ENCODE peak calls at places on chromosomes 11 and 22, in four cellular contexts. One of them, this sample, is unnamed.

GRCh38 chr11:77151804-77152513 is 23.9 kb downstream of the MYO7A start:
- DNase-seq in H9: no peak
- DNase-seq in neuronal stem cell: no peak
- DNase-seq in IMR-90: peak
- DNase-seq in this sample: no peak

GRCh38 chr11:72738199-72739141 is 13.7 kb downstream of the ARAP1 start:
- DNase-seq in H9: no peak
- DNase-seq in neuronal stem cell: no peak
- DNase-seq in IMR-90: peak
- DNase-seq in this sample: peak

GRCh38 chr11:11569936-11570491 is 51.8 kb downstream of the GALNT18 start:
- DNase-seq in H9: no peak
- DNase-seq in neuronal stem cell: no peak
- DNase-seq in IMR-90: no peak
- DNase-seq in this sample: peak

GRCh38 chr11:44199298-44199697 is 103.8 kb downstream of the EXT2 start:
- DNase-seq in H9: peak
- DNase-seq in neuronal stem cell: no peak
- DNase-seq in IMR-90: no peak
- DNase-seq in this sample: no peak

GRCh38 chr22:42928969-42929837 is 72.1 kb upstream of the ARFGAP3 start:
- DNase-seq in H9: no peak
- DNase-seq in neuronal stem cell: no peak
- DNase-seq in IMR-90: no peak
- DNase-seq in this sample: peak

GRCh38 chr11:27497284-27497866 is 9.2 kb downstream of the LIN7C start:
- DNase-seq in H9: no peak
- DNase-seq in neuronal stem cell: no peak
- DNase-seq in IMR-90: peak
- DNase-seq in this sample: no peak

GRCh38 chr11:134575504-134576230 is 163.6 kb upstream of the B3GAT1 start:
- DNase-seq in H9: no peak
- DNase-seq in neuronal stem cell: no peak
- DNase-seq in IMR-90: no peak
- DNase-seq in this sample: no peak

GRCh38 chr11:71500601-71501021 is 26.5 kb upstream of the KRTAP5-7 start:
- DNase-seq in H9: no peak
- DNase-seq in neuronal stem cell: no peak
- DNase-seq in IMR-90: no peak
- DNase-seq in this sample: no peak

GRCh38 chr22:25081409-25081824 is 118.2 kb upstream of the CRYBB3 start:
- DNase-seq in H9: no peak
- DNase-seq in neuronal stem cell: no peak
- DNase-seq in IMR-90: peak
- DNase-seq in this sample: peak

GRCh38 chr22:18056161-18056666 is 21.6 kb upstream of the PEX26 start:
- DNase-seq in H9: no peak
- DNase-seq in neuronal stem cell: no peak
- DNase-seq in IMR-90: peak
- DNase-seq in this sample: no peak

GRCh38 chr11:79864882-79865281 is 424.1 kb upstream of the TENM4 start:
- DNase-seq in H9: no peak
- DNase-seq in neuronal stem cell: no peak
- DNase-seq in IMR-90: no peak
- DNase-seq in this sample: no peak

DNA sequence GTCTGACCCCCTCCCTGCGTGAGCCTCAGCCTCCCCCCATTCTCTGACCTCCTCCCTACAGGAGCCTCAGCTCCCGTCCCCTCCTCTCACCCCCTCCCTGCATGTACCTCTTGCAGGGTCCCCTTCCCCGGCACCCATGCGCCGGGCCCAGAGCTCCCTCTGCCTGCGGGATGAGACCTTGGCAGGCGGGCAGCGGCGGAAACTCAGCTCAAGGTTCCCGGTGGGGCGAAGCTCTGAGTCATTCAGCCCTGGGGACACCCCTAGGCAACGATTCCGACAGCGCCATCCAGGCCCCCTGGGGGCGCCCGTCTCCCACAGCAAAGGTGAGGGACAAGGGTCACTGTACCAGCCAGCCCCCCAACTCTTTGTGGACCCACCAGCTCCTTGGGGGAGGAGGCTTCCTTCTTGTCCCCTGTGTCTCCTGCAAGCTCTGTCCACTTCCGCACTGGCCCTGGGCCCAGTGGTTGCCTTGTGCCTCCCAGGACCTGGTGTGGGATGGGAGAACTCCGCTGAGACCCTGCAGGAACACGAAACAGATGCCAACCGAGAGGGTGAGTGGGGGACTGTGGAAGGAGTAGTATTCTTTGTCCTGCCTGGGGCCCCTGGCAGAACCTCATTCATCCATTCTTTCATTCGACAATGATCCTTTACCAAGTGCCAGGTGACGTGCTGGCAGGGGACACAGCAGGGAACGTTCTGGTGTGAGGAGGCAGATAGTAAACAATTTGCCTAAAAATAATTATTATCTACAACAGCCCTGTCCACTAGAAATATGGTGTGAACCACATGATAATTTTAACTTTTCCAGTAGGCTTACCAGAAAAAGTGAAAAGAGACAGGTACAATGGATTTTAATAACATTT is 3.7 kb upstream of the RPS6KA4 start:
- DNase-seq in H9: peak
- DNase-seq in neuronal stem cell: no peak
- DNase-seq in IMR-90: peak
- DNase-seq in this sample: peak
- H2AFZ ChIP-seq in H9: no peak
- H2AFZ ChIP-seq in neuronal stem cell: peak
- H2AFZ ChIP-seq in IMR-90: peak
- H2AFZ ChIP-seq in this sample: peak

GRCh38 chr11:3810951-3811350 is 2.6 kb downstream of the PGAP2 start:
- DNase-seq in H9: no peak
- DNase-seq in neuronal stem cell: no peak
- DNase-seq in IMR-90: peak
- DNase-seq in this sample: no peak

GRCh38 chr11:3809624-3809928 is 1.2 kb downstream of the PGAP2 start:
- DNase-seq in H9: no peak
- DNase-seq in neuronal stem cell: no peak
- DNase-seq in IMR-90: no peak
- DNase-seq in this sample: peak

GRCh38 chr11:3807856-3808845 is at the start of gene PGAP2:
- DNase-seq in H9: peak
- DNase-seq in neuronal stem cell: peak
- DNase-seq in IMR-90: peak
- DNase-seq in this sample: peak

GRCh38 chr11:3810446-3810845 is 2.1 kb downstream of the PGAP2 start:
- DNase-seq in H9: no peak
- DNase-seq in neuronal stem cell: no peak
- DNase-seq in IMR-90: no peak
- DNase-seq in this sample: no peak

DNA sequence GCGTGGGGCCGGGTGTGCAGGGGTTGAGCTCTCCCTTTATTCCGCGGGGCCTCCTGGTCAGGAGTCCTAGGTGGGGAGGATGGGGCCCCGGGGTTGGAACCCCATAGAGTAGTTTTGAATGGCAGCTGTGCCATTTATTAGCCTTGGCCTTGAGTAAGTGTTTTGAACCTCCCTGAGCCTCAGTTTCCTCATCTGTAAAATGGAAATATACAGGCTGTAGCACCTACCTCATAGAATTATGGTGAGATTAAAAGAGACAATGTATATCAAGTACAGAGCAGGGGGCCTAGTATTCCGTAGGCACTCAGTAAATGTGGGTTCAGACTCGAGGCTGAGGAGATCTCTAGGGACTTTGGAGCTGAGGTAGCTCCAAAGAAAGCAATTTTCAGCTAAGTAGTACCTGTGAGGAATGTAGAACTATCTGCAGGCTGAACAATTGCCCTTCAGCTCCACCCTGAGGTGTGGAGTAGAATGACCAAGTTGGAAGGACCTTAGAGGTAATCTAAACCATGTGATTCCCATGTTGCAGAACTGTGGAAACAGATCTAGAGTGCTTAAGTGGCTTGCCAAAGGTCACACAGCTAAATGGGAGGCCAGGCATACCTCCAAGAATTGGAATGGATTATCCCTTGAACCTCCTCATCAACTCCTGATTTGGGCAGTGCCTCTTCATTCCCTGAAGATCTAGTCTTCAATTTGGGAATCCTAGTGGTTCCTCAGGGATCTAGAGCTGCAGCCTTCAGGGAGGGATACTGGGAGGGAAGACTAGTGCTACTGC is 675 bp downstream of the PGAP2 start:
- DNase-seq in H9: peak
- DNase-seq in neuronal stem cell: no peak
- DNase-seq in IMR-90: peak
- DNase-seq in this sample: peak
- H3K14ac ChIP-seq in H9: no peak
- H3K14ac ChIP-seq in neuronal stem cell: no peak
- H3K14ac ChIP-seq in IMR-90: peak
- H3K14ac ChIP-seq in this sample: peak

GRCh38 chr11:46075928-46076327 is 45.3 kb downstream of the PHF21A start:
- DNase-seq in H9: no peak
- DNase-seq in neuronal stem cell: no peak
- DNase-seq in IMR-90: no peak
- DNase-seq in this sample: no peak
- H3K27ac ChIP-seq in H9: no peak
- H3K27ac ChIP-seq in neuronal stem cell: no peak
- H3K27ac ChIP-seq in IMR-90: no peak
- H3K27ac ChIP-seq in this sample: no peak

GRCh38 chr22:46136539-46137217 is 13.6 kb upstream of the PPARA start:
- DNase-seq in H9: no peak
- DNase-seq in neuronal stem cell: no peak
- DNase-seq in IMR-90: no peak
- DNase-seq in this sample: no peak

GRCh38 chr22:46132830-46133587 is 17.3 kb upstream of the PPARA start:
- DNase-seq in H9: no peak
- DNase-seq in neuronal stem cell: no peak
- DNase-seq in IMR-90: no peak
- DNase-seq in this sample: no peak

GRCh38 chr22:46135611-46136538 is 14.5 kb upstream of the PPARA start:
- DNase-seq in H9: no peak
- DNase-seq in neuronal stem cell: no peak
- DNase-seq in IMR-90: no peak
- DNase-seq in this sample: no peak

GRCh38 chr22:46133588-46133855 is 16.8 kb upstream of the PPARA start:
- DNase-seq in H9: no peak
- DNase-seq in neuronal stem cell: no peak
- DNase-seq in IMR-90: no peak
- DNase-seq in this sample: no peak

DNA sequence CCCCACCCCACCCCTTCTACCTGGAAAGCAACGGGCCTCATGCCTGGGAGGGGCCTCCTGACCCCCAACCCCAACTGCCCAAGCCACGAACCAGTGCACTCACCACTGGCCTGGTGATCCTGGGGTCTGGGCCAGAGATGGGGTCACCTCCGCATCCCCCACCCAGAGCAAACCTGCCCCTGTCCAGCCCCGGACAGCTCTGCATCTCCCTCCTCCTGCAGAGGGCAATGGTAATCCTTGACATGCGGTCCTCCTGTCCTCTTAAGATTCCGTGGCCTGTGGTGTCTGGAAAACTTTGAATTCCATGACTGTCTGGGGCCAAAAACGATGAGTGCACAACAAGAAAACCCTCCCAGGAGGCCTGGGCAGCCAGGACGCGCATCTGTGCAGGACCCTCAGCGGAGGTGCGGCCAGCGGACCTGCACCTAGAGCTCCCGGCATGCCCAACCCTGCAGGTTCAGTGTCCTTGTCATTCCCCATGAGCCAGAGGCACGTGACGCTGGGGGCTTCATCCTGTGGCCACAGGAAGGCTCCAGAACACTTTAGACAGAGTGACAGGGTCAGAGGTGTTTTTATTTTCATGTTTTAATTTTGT is 16.1 kb upstream of the PPARA start:
- DNase-seq in H9: no peak
- DNase-seq in neuronal stem cell: no peak
- DNase-seq in IMR-90: no peak
- DNase-seq in this sample: no peak
- H2AFZ ChIP-seq in H9: no peak
- H2AFZ ChIP-seq in neuronal stem cell: no peak
- H2AFZ ChIP-seq in IMR-90: no peak
- H2AFZ ChIP-seq in this sample: no peak

GRCh38 chr22:38656256-38657148 is at the start of the genes CBY1 and FAM227A:
- DNase-seq in H9: peak
- DNase-seq in neuronal stem cell: peak
- DNase-seq in IMR-90: peak
- DNase-seq in this sample: peak
- H3K14ac ChIP-seq in H9: peak
- H3K14ac ChIP-seq in neuronal stem cell: peak
- H3K14ac ChIP-seq in IMR-90: peak
- H3K14ac ChIP-seq in this sample: peak

GRCh38 chr11:119334173-119334930 is at the start of gene RNF26:
- DNase-seq in H9: peak
- DNase-seq in neuronal stem cell: peak
- DNase-seq in IMR-90: peak
- DNase-seq in this sample: peak
- H3K27ac ChIP-seq in H9: no peak
- H3K27ac ChIP-seq in neuronal stem cell: peak
- H3K27ac ChIP-seq in IMR-90: peak
- H3K27ac ChIP-seq in this sample: no peak